ENCODE peak calls at places on chromosomes 5 and 9, in nine cellular contexts. One of them, this sample, is unnamed.

GRCh38 chr9:129483467-129484324 is 137.2 kb downstream of the C9orf50 start:
- DNase-seq in H9: no peak
- DNase-seq in fibroblast of the aortic adventitia: peak
- DNase-seq in psoas muscle: peak
- DNase-seq in breast epithelium: peak
- DNase-seq in GM12865: no peak
- DNase-seq in foreskin fibroblast: peak
- DNase-seq in nephron progenitor cell: peak
- DNase-seq in mesothelial cell of epicardium: peak
- DNase-seq in this sample: no peak

GRCh38 chr5:158154226-158155005 is 295.5 kb upstream of the CLINT1 start:
- DNase-seq in H9: no peak
- DNase-seq in fibroblast of the aortic adventitia: peak
- DNase-seq in psoas muscle: peak
- DNase-seq in breast epithelium: peak
- DNase-seq in GM12865: no peak
- DNase-seq in foreskin fibroblast: peak
- DNase-seq in nephron progenitor cell: no peak
- DNase-seq in mesothelial cell of epicardium: no peak
- DNase-seq in this sample: no peak

GRCh38 chr9:72871685-72872084 is 81.2 kb downstream of the ALDH1A1 start:
- DNase-seq in H9: no peak
- DNase-seq in fibroblast of the aortic adventitia: peak
- DNase-seq in psoas muscle: no peak
- DNase-seq in breast epithelium: no peak
- DNase-seq in GM12865: peak
- DNase-seq in foreskin fibroblast: peak
- DNase-seq in nephron progenitor cell: no peak
- DNase-seq in mesothelial cell of epicardium: no peak
- DNase-seq in this sample: no peak

GRCh38 chr5:135339623-135340022 is 59.4 kb downstream of the MACROH2A1 start:
- DNase-seq in H9: no peak
- DNase-seq in fibroblast of the aortic adventitia: no peak
- DNase-seq in psoas muscle: no peak
- DNase-seq in breast epithelium: no peak
- DNase-seq in GM12865: no peak
- DNase-seq in foreskin fibroblast: no peak
- DNase-seq in nephron progenitor cell: no peak
- DNase-seq in mesothelial cell of epicardium: no peak
- DNase-seq in this sample: no peak

GRCh38 chr9:119998614-119999013 is 581.4 kb downstream of the CDK5RAP2 start:
- DNase-seq in H9: no peak
- DNase-seq in fibroblast of the aortic adventitia: no peak
- DNase-seq in psoas muscle: no peak
- DNase-seq in breast epithelium: no peak
- DNase-seq in GM12865: no peak
- DNase-seq in foreskin fibroblast: no peak
- DNase-seq in nephron progenitor cell: no peak
- DNase-seq in mesothelial cell of epicardium: no peak
- DNase-seq in this sample: no peak

GRCh38 chr9:72980600-72981265 is 27.9 kb upstream of the ALDH1A1 start:
- DNase-seq in H9: no peak
- DNase-seq in fibroblast of the aortic adventitia: no peak
- DNase-seq in psoas muscle: no peak
- DNase-seq in breast epithelium: no peak
- DNase-seq in GM12865: no peak
- DNase-seq in foreskin fibroblast: no peak
- DNase-seq in nephron progenitor cell: no peak
- DNase-seq in mesothelial cell of epicardium: no peak
- DNase-seq in this sample: no peak

GRCh38 chr5:35963381-35963843 is 25.0 kb upstream of the CAPSL start:
- DNase-seq in H9: peak
- DNase-seq in fibroblast of the aortic adventitia: peak
- DNase-seq in psoas muscle: no peak
- DNase-seq in breast epithelium: no peak
- DNase-seq in GM12865: peak
- DNase-seq in foreskin fibroblast: peak
- DNase-seq in nephron progenitor cell: peak
- DNase-seq in mesothelial cell of epicardium: no peak
- DNase-seq in this sample: no peak

GRCh38 chr9:69027355-69028097 is 8.0 kb upstream of the FXN start:
- DNase-seq in H9: peak
- DNase-seq in fibroblast of the aortic adventitia: peak
- DNase-seq in psoas muscle: no peak
- DNase-seq in breast epithelium: no peak
- DNase-seq in GM12865: peak
- DNase-seq in foreskin fibroblast: peak
- DNase-seq in nephron progenitor cell: peak
- DNase-seq in mesothelial cell of epicardium: no peak
- DNase-seq in this sample: peak

GRCh38 chr9:35619800-35620158 is 1.6 kb upstream of the CD72 start:
- DNase-seq in H9: no peak
- DNase-seq in fibroblast of the aortic adventitia: no peak
- DNase-seq in psoas muscle: no peak
- DNase-seq in breast epithelium: no peak
- DNase-seq in GM12865: peak
- DNase-seq in foreskin fibroblast: no peak
- DNase-seq in nephron progenitor cell: no peak
- DNase-seq in mesothelial cell of epicardium: no peak
- DNase-seq in this sample: no peak

GRCh38 chr5:18487928-18488480 is 853.7 kb downstream of the TAF11L14 start:
- DNase-seq in H9: no peak
- DNase-seq in fibroblast of the aortic adventitia: no peak
- DNase-seq in psoas muscle: no peak
- DNase-seq in breast epithelium: no peak
- DNase-seq in GM12865: no peak
- DNase-seq in foreskin fibroblast: no peak
- DNase-seq in nephron progenitor cell: no peak
- DNase-seq in mesothelial cell of epicardium: no peak
- DNase-seq in this sample: no peak

GRCh38 chr9:93072383-93072795 is 13.9 kb downstream of the SUSD3 start:
- DNase-seq in H9: no peak
- DNase-seq in fibroblast of the aortic adventitia: peak
- DNase-seq in psoas muscle: no peak
- DNase-seq in breast epithelium: no peak
- DNase-seq in GM12865: no peak
- DNase-seq in foreskin fibroblast: peak
- DNase-seq in nephron progenitor cell: no peak
- DNase-seq in mesothelial cell of epicardium: peak
- DNase-seq in this sample: no peak

GRCh38 chr5:113059232-113059805 is 82.7 kb downstream of the DCP2 start:
- DNase-seq in H9: peak
- DNase-seq in fibroblast of the aortic adventitia: peak
- DNase-seq in psoas muscle: peak
- DNase-seq in breast epithelium: no peak
- DNase-seq in GM12865: no peak
- DNase-seq in foreskin fibroblast: peak
- DNase-seq in nephron progenitor cell: peak
- DNase-seq in mesothelial cell of epicardium: no peak
- DNase-seq in this sample: no peak

GRCh38 chr5:126166368-126166767 is 256.8 kb upstream of the GRAMD2B start:
- DNase-seq in H9: no peak
- DNase-seq in fibroblast of the aortic adventitia: no peak
- DNase-seq in psoas muscle: no peak
- DNase-seq in breast epithelium: no peak
- DNase-seq in GM12865: no peak
- DNase-seq in foreskin fibroblast: no peak
- DNase-seq in nephron progenitor cell: no peak
- DNase-seq in mesothelial cell of epicardium: no peak
- DNase-seq in this sample: no peak

GRCh38 chr9:113375057-113376023 is 1.4 kb downstream of the HDHD3 start:
- DNase-seq in H9: no peak
- DNase-seq in fibroblast of the aortic adventitia: no peak
- DNase-seq in psoas muscle: no peak
- DNase-seq in breast epithelium: no peak
- DNase-seq in GM12865: no peak
- DNase-seq in foreskin fibroblast: peak
- DNase-seq in nephron progenitor cell: no peak
- DNase-seq in mesothelial cell of epicardium: no peak
- DNase-seq in this sample: no peak

GRCh38 chr9:127314911-127315310 is 50.3 kb downstream of the GARNL3 start:
- DNase-seq in H9: no peak
- DNase-seq in fibroblast of the aortic adventitia: no peak
- DNase-seq in psoas muscle: no peak
- DNase-seq in breast epithelium: no peak
- DNase-seq in GM12865: no peak
- DNase-seq in foreskin fibroblast: no peak
- DNase-seq in nephron progenitor cell: no peak
- DNase-seq in mesothelial cell of epicardium: no peak
- DNase-seq in this sample: no peak
- TF ChIP-seq CTCF in H9: no peak
- TF ChIP-seq CTCF in fibroblast of the aortic adventitia: no peak
- TF ChIP-seq CTCF in psoas muscle: no peak
- TF ChIP-seq CTCF in breast epithelium: no peak
- TF ChIP-seq CTCF in GM12865: no peak
- TF ChIP-seq CTCF in foreskin fibroblast: no peak
- TF ChIP-seq CTCF in nephron progenitor cell: no peak
- TF ChIP-seq CTCF in mesothelial cell of epicardium: no peak
- TF ChIP-seq CTCF in this sample: no peak

DNA sequence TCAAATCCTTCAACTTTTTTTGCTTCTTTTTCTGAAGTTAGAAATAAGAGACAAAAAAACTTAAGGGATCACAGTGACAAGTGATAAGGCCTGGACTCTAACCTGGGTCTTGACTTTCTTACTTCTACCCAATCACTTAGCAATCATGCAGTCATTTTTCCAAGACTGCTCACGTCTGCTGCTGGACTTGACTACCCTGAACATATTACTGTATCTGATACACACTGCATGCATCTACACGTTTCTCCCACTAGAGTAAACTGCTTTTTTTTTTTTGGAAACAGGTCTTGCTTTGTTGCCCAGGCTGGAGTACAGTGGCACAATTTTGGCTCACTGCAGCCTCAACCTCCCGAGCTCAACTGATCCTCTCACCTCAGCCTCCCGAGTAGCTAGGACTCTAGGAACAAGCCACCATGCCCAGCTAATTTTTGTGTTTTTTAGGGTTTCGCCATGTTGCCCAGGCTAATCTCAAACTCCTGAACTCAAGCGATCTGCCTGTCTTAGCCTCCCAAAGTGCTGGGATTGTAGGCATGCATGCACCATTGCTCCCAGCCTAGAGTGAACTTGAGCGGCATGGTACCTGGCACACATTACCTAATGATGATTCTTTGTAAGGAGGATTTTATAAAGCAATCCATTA is 7.4 kb downstream of the PLIN2 start:
- DNase-seq in H9: no peak
- DNase-seq in fibroblast of the aortic adventitia: no peak
- DNase-seq in psoas muscle: no peak
- DNase-seq in breast epithelium: no peak
- DNase-seq in GM12865: no peak
- DNase-seq in foreskin fibroblast: no peak
- DNase-seq in nephron progenitor cell: no peak
- DNase-seq in mesothelial cell of epicardium: no peak
- DNase-seq in this sample: no peak
- TF ChIP-seq CTCF in H9: no peak
- TF ChIP-seq CTCF in fibroblast of the aortic adventitia: no peak
- TF ChIP-seq CTCF in psoas muscle: no peak
- TF ChIP-seq CTCF in breast epithelium: no peak
- TF ChIP-seq CTCF in GM12865: no peak
- TF ChIP-seq CTCF in foreskin fibroblast: no peak
- TF ChIP-seq CTCF in nephron progenitor cell: no peak
- TF ChIP-seq CTCF in mesothelial cell of epicardium: no peak
- TF ChIP-seq CTCF in this sample: no peak

GRCh38 chr5:173591300-173591622 is 25.2 kb downstream of the BOD1 start:
- DNase-seq in H9: no peak
- DNase-seq in fibroblast of the aortic adventitia: no peak
- DNase-seq in psoas muscle: no peak
- DNase-seq in breast epithelium: no peak
- DNase-seq in GM12865: no peak
- DNase-seq in foreskin fibroblast: no peak
- DNase-seq in nephron progenitor cell: no peak
- DNase-seq in mesothelial cell of epicardium: no peak
- DNase-seq in this sample: no peak

GRCh38 chr5:173595826-173596225 is 20.6 kb downstream of the BOD1 start:
- DNase-seq in H9: no peak
- DNase-seq in fibroblast of the aortic adventitia: no peak
- DNase-seq in psoas muscle: no peak
- DNase-seq in breast epithelium: no peak
- DNase-seq in GM12865: no peak
- DNase-seq in foreskin fibroblast: no peak
- DNase-seq in nephron progenitor cell: no peak
- DNase-seq in mesothelial cell of epicardium: no peak
- DNase-seq in this sample: no peak

GRCh38 chr5:173594061-173594460 is 22.4 kb downstream of the BOD1 start:
- DNase-seq in H9: no peak
- DNase-seq in fibroblast of the aortic adventitia: peak
- DNase-seq in psoas muscle: no peak
- DNase-seq in breast epithelium: no peak
- DNase-seq in GM12865: no peak
- DNase-seq in foreskin fibroblast: peak
- DNase-seq in nephron progenitor cell: no peak
- DNase-seq in mesothelial cell of epicardium: no peak
- DNase-seq in this sample: no peak

GRCh38 chr5:173590436-173591299 is 25.8 kb downstream of the BOD1 start:
- DNase-seq in H9: no peak
- DNase-seq in fibroblast of the aortic adventitia: no peak
- DNase-seq in psoas muscle: peak
- DNase-seq in breast epithelium: no peak
- DNase-seq in GM12865: no peak
- DNase-seq in foreskin fibroblast: no peak
- DNase-seq in nephron progenitor cell: no peak
- DNase-seq in mesothelial cell of epicardium: no peak
- DNase-seq in this sample: no peak

GRCh38 chr5:173592050-173592669 is 24.3 kb downstream of the BOD1 start:
- DNase-seq in H9: no peak
- DNase-seq in fibroblast of the aortic adventitia: no peak
- DNase-seq in psoas muscle: no peak
- DNase-seq in breast epithelium: no peak
- DNase-seq in GM12865: peak
- DNase-seq in foreskin fibroblast: no peak
- DNase-seq in nephron progenitor cell: no peak
- DNase-seq in mesothelial cell of epicardium: no peak
- DNase-seq in this sample: no peak
- TF ChIP-seq CTCF in H9: peak
- TF ChIP-seq CTCF in fibroblast of the aortic adventitia: peak
- TF ChIP-seq CTCF in psoas muscle: peak
- TF ChIP-seq CTCF in breast epithelium: no peak
- TF ChIP-seq CTCF in GM12865: peak
- TF ChIP-seq CTCF in foreskin fibroblast: peak
- TF ChIP-seq CTCF in nephron progenitor cell: peak
- TF ChIP-seq CTCF in mesothelial cell of epicardium: peak
- TF ChIP-seq CTCF in this sample: peak

DNA sequence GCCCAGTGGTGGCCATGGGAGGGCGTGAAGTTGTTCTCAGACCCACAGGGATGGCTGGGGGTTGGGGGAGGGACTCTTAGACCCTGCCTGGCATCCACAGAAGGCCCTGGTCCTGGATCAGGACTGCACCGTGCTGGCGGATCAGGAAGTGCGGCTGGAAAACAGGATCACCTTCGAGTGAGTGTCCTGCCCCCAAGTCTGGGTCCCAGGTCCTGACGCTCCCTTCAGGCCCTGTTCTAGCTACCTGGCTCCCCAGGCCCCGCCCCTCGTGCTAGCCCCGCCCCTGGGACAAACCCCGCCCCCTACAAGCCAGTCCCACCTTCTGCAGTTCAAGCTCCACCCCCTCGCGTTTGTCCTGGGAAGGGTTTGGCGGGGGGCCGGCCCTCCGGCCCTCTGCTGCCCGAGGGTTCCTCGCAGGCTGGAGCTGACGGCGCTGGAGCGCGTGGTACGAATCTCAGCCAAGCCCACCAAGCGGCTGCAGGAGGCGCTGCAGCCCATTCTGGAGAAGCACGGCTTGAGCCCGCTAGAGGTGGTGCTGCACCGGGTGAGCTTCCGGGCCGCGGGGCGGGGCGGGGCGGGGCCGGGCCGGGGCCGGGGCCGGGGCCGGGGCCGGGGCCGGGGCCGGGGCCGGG is 12.9 kb downstream of the RGS14 start:
- DNase-seq in H9: peak
- DNase-seq in fibroblast of the aortic adventitia: peak
- DNase-seq in psoas muscle: peak
- DNase-seq in breast epithelium: peak
- DNase-seq in GM12865: no peak
- DNase-seq in foreskin fibroblast: peak
- DNase-seq in nephron progenitor cell: peak
- DNase-seq in mesothelial cell of epicardium: peak
- DNase-seq in this sample: peak
- TF ChIP-seq CTCF in H9: peak
- TF ChIP-seq CTCF in fibroblast of the aortic adventitia: peak
- TF ChIP-seq CTCF in psoas muscle: peak
- TF ChIP-seq CTCF in breast epithelium: peak
- TF ChIP-seq CTCF in GM12865: no peak
- TF ChIP-seq CTCF in foreskin fibroblast: peak
- TF ChIP-seq CTCF in nephron progenitor cell: peak
- TF ChIP-seq CTCF in mesothelial cell of epicardium: peak
- TF ChIP-seq CTCF in this sample: peak

This sample was measured in GM13977.